ENCODE peak calls at places on chromosomes 12 and 14, in eight cellular contexts. F is renal cortical epithelial cell; P is right cardiac atrium; C is uterus; S is BJ; W is activated CD4-positive, CD25-positive, alpha-beta regulatory T cell; E is naive B cell; B is mucosa of descending colon. Q is an unnamed sample.

GRCh38 chr12:46494424-46494823 is 121.9 kb upstream of the SLC38A2 start:
- DNase-seq in C (no peak), F (peak), S (no peak), P (no peak), B (no peak), W (no peak), E (no peak), Q (no peak)

GRCh38 chr14:100416921-100417451 is 93.8 kb downstream of the SLC25A47 start:
- DNase-seq in S (peak), C (no peak), P (no peak), B (no peak), W (no peak), F (peak), E (no peak), Q (no peak)

GRCh38 chr14:64946310-64947045 is 3.9 kb upstream of the GPX2 start:
- DNase-seq in C (no peak), E (no peak), S (no peak), P (no peak), F (no peak), W (no peak), B (no peak), Q (no peak)

GRCh38 chr12:26787125-26787495 is 45.9 kb downstream of the ITPR2 start:
- DNase-seq in P (no peak), C (no peak), B (no peak), W (no peak), E (no peak), F (peak), S (peak), Q (no peak)

GRCh38 chr14:105865904-105866840 is 339.8 kb downstream of the TMEM121 start:
- DNase-seq in B (peak), C (peak), W (no peak), E (no peak), S (no peak), F (no peak), P (no peak), Q (peak)

GRCh38 chr12:103518899-103519298 is 23.1 kb upstream of the C12orf42 start:
- DNase-seq in E (peak), C (no peak), S (no peak), F (no peak), P (no peak), B (no peak), W (no peak), Q (no peak)

GRCh38 chr14:43480961-43481360 is 1026.1 kb downstream of the FSCB start:
- DNase-seq in P (no peak), B (no peak), W (no peak), F (no peak), E (no peak), S (no peak), C (no peak), Q (no peak)

GRCh38 chr12:51631591-51631990 is 40.6 kb downstream of the SCN8A start:
- DNase-seq in W (no peak), B (no peak), P (no peak), F (peak), E (no peak), S (no peak), C (no peak), Q (no peak)

GRCh38 chr14:98498019-98498885 is 773.7 kb downstream of the BCL11B start:
- DNase-seq in C (no peak), B (no peak), P (no peak), E (no peak), S (no peak), W (no peak), F (no peak), Q (no peak)

GRCh38 chr14:23070262-23071129 is 13.2 kb upstream of the CDH24 start:
- DNase-seq in E (no peak), B (no peak), C (no peak), S (no peak), F (no peak), W (no peak), P (peak), Q (no peak)

GRCh38 chr14:80390911-80391310 is 179.6 kb upstream of the DIO2 start:
- DNase-seq in E (no peak), S (no peak), W (no peak), P (no peak), C (no peak), F (peak), B (no peak), Q (no peak)

GRCh38 chr14:52740751-52741150 is 10.8 kb downstream of the STYX start:
- DNase-seq in B (no peak), P (no peak), W (no peak), C (no peak), S (no peak), E (no peak), F (no peak), Q (no peak)

GRCh38 chr12:120628919-120629318 is 11.5 kb upstream of the CABP1 start:
- DNase-seq in E (no peak), W (no peak), S (no peak), B (no peak), F (no peak), C (no peak), P (no peak), Q (no peak)

GRCh38 chr14:72608391-72609204 is 285.3 kb downstream of the DPF3 start:
- DNase-seq in E (no peak), P (no peak), F (peak), B (no peak), C (no peak), S (peak), W (no peak), Q (no peak)

GRCh38 chr14:65791551-65791981 is 379.0 kb downstream of the FUT8 start:
- DNase-seq in B (no peak), F (peak), W (peak), S (no peak), P (no peak), C (no peak), E (peak), Q (no peak)

GRCh38 chr12:131991816-131992430 is 42.2 kb downstream of the EP400 start:
- DNase-seq in P (no peak), F (no peak), B (no peak), S (no peak), W (no peak), C (no peak), E (no peak), Q (no peak)

GRCh38 chr14:87312138-87312537 is 680.8 kb downstream of the GALC start:
- DNase-seq in S (no peak), C (no peak), P (no peak), B (no peak), F (no peak), E (no peak), W (no peak), Q (no peak)

GRCh38 chr12:89951050-89951693 is 242.5 kb upstream of the ATP2B1 start:
- DNase-seq in B (no peak), E (peak), W (no peak), S (no peak), F (peak), C (no peak), P (no peak), Q (no peak)

GRCh38 chr12:124609041-124609984 is 41.9 kb upstream of the NCOR2 start:
- DNase-seq in C (peak), P (peak), F (peak), E (peak), W (peak), B (peak), S (no peak), Q (peak)

GRCh38 chr14:37588667-37588955 is 6.4 kb downstream of the FOXA1 start:
- DNase-seq in C (no peak), W (no peak), S (no peak), F (no peak), B (no peak), E (no peak), P (no peak), Q (no peak)

GRCh38 chr12:80041691-80042090 is 57.6 kb upstream of the OTOGL start:
- DNase-seq in S (peak), W (no peak), C (no peak), F (peak), P (no peak), B (no peak), E (no peak), Q (no peak)

GRCh38 chr12:65308601-65309071 is 30.2 kb downstream of the MSRB3 start:
- DNase-seq in F (no peak), W (no peak), B (no peak), P (peak), E (no peak), S (peak), C (no peak), Q (no peak)

GRCh38 chr14:69684461-69685183 is 73.2 kb downstream of the SUSD6 start:
- DNase-seq in C (no peak), E (no peak), P (peak), F (no peak), S (no peak), B (no peak), W (no peak), Q (no peak)

GRCh38 chr12:94297876-94298520 is 149.6 kb downstream of the PLXNC1 start:
- DNase-seq in P (no peak), F (no peak), S (no peak), E (no peak), B (no peak), C (no peak), W (no peak), Q (no peak)

GRCh38 chr12:52142431-52142830 is 49.4 kb downstream of the KRT80 start:
- DNase-seq in E (no peak), B (no peak), P (no peak), F (no peak), C (no peak), S (no peak), W (no peak), Q (no peak)

GRCh38 chr14:100488057-100488456 is 99.2 kb downstream of the BEGAIN start:
- DNase-seq in F (no peak), E (no peak), W (no peak), C (no peak), S (no peak), P (no peak), B (no peak), Q (no peak)

GRCh38 chr12:76299536-76300296 is 48.5 kb downstream of the BBS10 start:
- DNase-seq in P (no peak), B (no peak), E (no peak), W (no peak), S (no peak), F (peak), C (no peak), Q (no peak)

GRCh38 chr12:100435948-100436347 is 37.7 kb upstream of the NR1H4 start:
- DNase-seq in P (no peak), S (no peak), C (no peak), W (no peak), B (no peak), E (no peak), F (no peak), Q (no peak)

GRCh38 chr12:111248981-111249380 is 119.9 kb downstream of the PHETA1 start:
- DNase-seq in E (no peak), B (no peak), P (no peak), W (no peak), S (no peak), C (no peak), F (no peak), Q (no peak)

GRCh38 chr14:95307402-95308041 is 12.2 kb downstream of the CLMN start:
- DNase-seq in W (no peak), B (no peak), P (peak), S (no peak), C (no peak), E (no peak), F (no peak), Q (no peak)